ENCODE peak calls at places on chromosomes 13 and 19, in four cellular contexts. J is spleen, E is tibial artery, A is iPS DF 6.9. L is an unnamed sample. For H3K4me1, the result is how much of the 10 kb centered on the place peaks cover.

GRCh38 chr19:907183-907853 is 5.7 kb downstream of the R3HDM4 start:
- DNase-seq in J (peak), E (no peak), A (no peak), L (no peak)

GRCh38 chr13:26605845-26606244 is 48.4 kb downstream of the WASF3 start:
- DNase-seq in J (no peak), E (no peak), A (no peak), L (peak)

GRCh38 chr13:52845334-52845761 is 3.1 kb downstream of the PCDH8 start:
- DNase-seq in J (no peak), E (no peak), A (no peak), L (no peak)

GRCh38 chr13:26377038-26377437 is 123.1 kb downstream of the CDK8 start:
- DNase-seq in J (no peak), E (no peak), A (peak), L (peak)

GRCh38 chr13:91725646-91726045 is 327.2 kb downstream of the GPC5 start:
- DNase-seq in J (no peak), E (no peak), A (no peak), L (no peak)

GRCh38 chr13:51342706-51343105 is 3.2 kb downstream of the SERPINE3 start:
- DNase-seq in J (no peak), E (no peak), A (no peak), L (no peak)

GRCh38 chr19:34559045-34559444 is 77.5 kb downstream of the WTIP start:
- DNase-seq in J (no peak), E (no peak), A (no peak), L (no peak)

GRCh38 chr19:46630806-46631205 is 5.2 kb downstream of the GNG8 start:
- DNase-seq in J (no peak), E (no peak), A (no peak), L (peak)

GRCh38 chr19:1505012-1505411 is 7.8 kb downstream of the ADAMTSL5 start:
- DNase-seq in J (no peak), E (no peak), A (no peak), L (no peak)

GRCh38 chr19:9793051-9793591 is 24.6 kb upstream of the ZNF846 start:
- DNase-seq in J (no peak), E (no peak), A (no peak), L (peak)

GRCh38 chr13:24684600-24684998 is 4.4 kb downstream of the ATP12A start:
- DNase-seq in J (no peak), E (no peak), A (no peak), L (no peak)

GRCh38 chr13:40518481-40518882 is 148.0 kb downstream of the FOXO1 start:
- DNase-seq in J (no peak), E (no peak), A (no peak), L (no peak)

GRCh38 chr19:44588753-44589112 is 24.6 kb upstream of the IGSF23 start:
- DNase-seq in J (no peak), E (no peak), A (no peak), L (no peak)

GRCh38 chr13:29917573-29918091 is 67.2 kb upstream of the UBL3 start:
- DNase-seq in J (no peak), E (no peak), A (no peak), L (no peak)

GRCh38 chr19:40584007-40584406 is 7.3 kb downstream of the SHKBP1 start:
- DNase-seq in J (peak), E (no peak), A (no peak), L (no peak)

GRCh38 chr19:18478545-18479311 is 40.8 kb upstream of the ISYNA1 start:
- DNase-seq in J (peak), E (peak), A (no peak), L (peak)

GRCh38 chr13:83716121-83716520 is 166.2 kb downstream of the SLITRK1 start:
- DNase-seq in J (no peak), E (no peak), A (no peak), L (no peak)

GRCh38 chr13:24196593-24197197 is 36.2 kb downstream of the SPATA13 start:
- DNase-seq in J (no peak), E (no peak), A (no peak), L (no peak)

GRCh38 chr13:44710576-44710975 is 134.4 kb upstream of the TSC22D1 start:
- DNase-seq in J (no peak), E (no peak), A (no peak), L (no peak)

GRCh38 chr13:73635166-73635787 is 498.9 kb downstream of the KLF12 start:
- DNase-seq in J (no peak), E (no peak), A (no peak), L (no peak)

GRCh38 chr13:44368062-44368591 is 5.5 kb upstream of the SERP2 start:
- DNase-seq in J (no peak), E (no peak), A (no peak), L (no peak)

GRCh38 chr13:52838433-52839107 is 9.9 kb downstream of the PCDH8 start:
- DNase-seq in J (no peak), E (no peak), A (no peak), L (no peak)

GRCh38 chr19:48615145-48616040 is 517 bp upstream of the FAM83E start:
- DNase-seq in J (peak), E (peak), A (no peak), L (no peak)
- H3K4me1 ChIP-seq in J (under half), E (half or more), A (under half), L (under half)

GRCh38 chr19:4403005-4403761 is 743 bp downstream of the CHAF1A start:
- DNase-seq in J (no peak), E (no peak), A (no peak), L (no peak)
- H3K4me1 ChIP-seq in J (under half), E (under half), A (under half), L (under half)

GRCh38 chr19:4981681-4981958 is 12.7 kb downstream of the KDM4B start:
- DNase-seq in J (no peak), E (no peak), A (no peak), L (no peak)
- H3K4me1 ChIP-seq in J (half or more), E (half or more), A (under half), L (under half)

GRCh38 chr13:81597101-81597500 is 1256.2 kb upstream of the SPRY2 start:
- DNase-seq in J (no peak), E (no peak), A (no peak), L (no peak)

GRCh38 chr13:81596224-81596753 is 1255.4 kb upstream of the SPRY2 start:
- DNase-seq in J (no peak), E (no peak), A (no peak), L (no peak)

DNA sequence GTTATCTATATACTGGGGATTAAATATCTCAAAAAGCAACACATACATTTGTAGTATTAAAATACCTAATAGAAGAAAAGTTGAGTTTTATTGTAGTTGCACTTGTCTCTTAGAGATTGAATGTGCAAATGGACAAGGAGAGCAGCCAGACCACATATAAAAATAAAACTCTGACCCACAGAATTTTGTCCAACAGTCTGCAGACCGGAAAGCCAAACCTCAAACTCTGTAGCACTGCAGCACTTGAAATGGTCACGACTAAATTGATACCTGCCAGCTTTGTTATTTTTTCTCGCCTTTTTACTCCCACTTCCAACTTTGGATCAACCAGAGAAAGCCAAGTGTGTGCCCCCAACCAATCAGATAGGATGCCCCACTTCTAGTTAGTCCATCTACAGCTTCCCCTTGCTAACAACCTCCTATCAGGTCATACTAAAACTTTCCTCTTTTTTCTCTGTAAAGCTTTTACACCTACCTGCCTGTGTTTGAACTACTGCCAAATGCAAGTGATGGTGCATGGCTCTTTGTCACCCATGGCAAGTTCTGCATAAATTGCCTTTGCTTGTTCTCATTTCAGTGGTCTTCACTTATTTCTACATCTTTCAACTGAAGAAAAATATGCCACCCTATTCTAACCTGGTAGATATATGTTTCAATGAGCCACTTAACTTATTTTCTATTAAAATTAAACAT is 1250.7 kb upstream of the SPRY2 start:
- DNase-seq in J (no peak), E (no peak), A (no peak), L (no peak)
- H3K4me1 ChIP-seq in J (under half), E (under half), A (under half), L (under half)

DNA sequence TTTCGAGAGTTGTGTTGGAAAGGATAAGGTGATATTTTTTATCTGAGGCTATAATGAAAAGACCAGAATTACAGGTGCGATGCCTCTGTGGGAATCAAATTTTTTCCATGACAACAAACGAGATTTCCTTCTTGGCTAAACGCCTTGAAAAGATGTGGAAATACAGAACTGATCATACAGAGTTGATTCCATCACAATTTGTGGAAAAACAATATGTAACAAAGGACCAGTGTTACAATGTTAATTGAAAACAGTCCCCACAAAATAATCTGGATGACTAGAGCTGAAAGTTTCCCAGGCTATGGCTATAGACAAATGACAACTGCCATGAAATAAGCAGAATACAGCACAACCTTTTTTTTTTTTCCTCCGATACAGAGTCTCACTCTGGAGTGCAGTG is 628.9 kb downstream of the DIAPH3 start:
- DNase-seq in J (no peak), E (no peak), A (no peak), L (no peak)
- H3K4me1 ChIP-seq in J (under half), E (under half), A (under half), L (under half)

GRCh38 chr13:109428146-109428545 is 358.2 kb downstream of the IRS2 start:
- DNase-seq in J (no peak), E (no peak), A (no peak), L (no peak)

GRCh38 chr13:109427148-109427547 is 359.2 kb downstream of the IRS2 start:
- DNase-seq in J (no peak), E (no peak), A (no peak), L (no peak)

GRCh38 chr13:109427695-109428094 is 358.7 kb downstream of the IRS2 start:
- DNase-seq in J (no peak), E (no peak), A (no peak), L (no peak)

GRCh38 chr13:109426690-109426990 is 359.7 kb downstream of the IRS2 start:
- DNase-seq in J (no peak), E (no peak), A (no peak), L (no peak)

GRCh38 chr13:109425821-109426689 is 360.3 kb downstream of the IRS2 start:
- DNase-seq in J (no peak), E (no peak), A (no peak), L (no peak)
- H3K4me1 ChIP-seq in J (under half), E (under half), A (under half), L (under half)

GRCh38 chr13:49975826-49976225 is 21.0 kb upstream of the TRIM13 start:
- DNase-seq in J (no peak), E (no peak), A (no peak), L (no peak)
- H3K4me1 ChIP-seq in J (under half), E (under half), A (under half), L (under half)

GRCh38 chr19:38374332-38375097 is at the start of gene PSMD8:
- DNase-seq in J (peak), E (peak), A (peak), L (peak)

GRCh38 chr19:38375098-38375493 is 725 bp downstream of the PSMD8 start:
- DNase-seq in J (no peak), E (no peak), A (no peak), L (no peak)

GRCh38 chr19:38375748-38376147 is 1.4 kb downstream of the PSMD8 start:
- DNase-seq in J (no peak), E (no peak), A (no peak), L (no peak)

GRCh38 chr19:38376576-38376975 is 2.2 kb downstream of the PSMD8 start:
- DNase-seq in J (no peak), E (no peak), A (no peak), L (no peak)

DNA sequence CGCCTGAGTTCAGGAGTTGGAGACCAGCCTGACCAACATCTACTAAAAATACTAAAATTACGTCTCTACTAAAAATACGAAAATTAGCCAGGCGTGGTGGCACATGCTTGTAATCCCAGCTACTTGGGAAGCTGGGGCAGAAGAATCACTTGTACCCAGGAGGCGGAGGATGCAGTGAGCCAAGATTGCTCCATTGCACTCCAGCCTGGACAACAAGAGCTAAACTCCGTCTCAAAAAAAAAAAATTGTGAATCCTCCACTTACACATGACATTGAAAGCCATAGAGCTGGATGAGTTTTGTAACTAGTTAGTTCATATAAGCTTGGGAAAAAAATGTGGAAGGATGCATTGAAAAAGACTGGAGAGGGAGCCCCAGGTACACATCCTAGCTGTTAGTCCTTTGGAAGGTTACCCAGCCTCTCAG is 452 bp upstream of the PSMD8 start:
- DNase-seq in J (no peak), E (no peak), A (no peak), L (no peak)
- H3K4me1 ChIP-seq in J (under half), E (under half), A (under half), L (under half)

GRCh38 chr19:30215248-30215647 is 156.9 kb upstream of the ZNF536 start:
- DNase-seq in J (no peak), E (no peak), A (no peak), L (no peak)

GRCh38 chr19:30214651-30215051 is 157.5 kb upstream of the ZNF536 start:
- DNase-seq in J (no peak), E (no peak), A (no peak), L (no peak)

GRCh38 chr19:30216453-30216852 is 155.7 kb upstream of the ZNF536 start:
- DNase-seq in J (no peak), E (no peak), A (no peak), L (no peak)

GRCh38 chr19:30209617-30210600 is 162.3 kb upstream of the ZNF536 start:
- DNase-seq in J (no peak), E (no peak), A (no peak), L (no peak)

GRCh38 chr19:30212574-30212973 is 159.6 kb upstream of the ZNF536 start:
- DNase-seq in J (no peak), E (no peak), A (no peak), L (no peak)
- H3K4me1 ChIP-seq in J (under half), E (under half), A (under half), L (under half)

DNA sequence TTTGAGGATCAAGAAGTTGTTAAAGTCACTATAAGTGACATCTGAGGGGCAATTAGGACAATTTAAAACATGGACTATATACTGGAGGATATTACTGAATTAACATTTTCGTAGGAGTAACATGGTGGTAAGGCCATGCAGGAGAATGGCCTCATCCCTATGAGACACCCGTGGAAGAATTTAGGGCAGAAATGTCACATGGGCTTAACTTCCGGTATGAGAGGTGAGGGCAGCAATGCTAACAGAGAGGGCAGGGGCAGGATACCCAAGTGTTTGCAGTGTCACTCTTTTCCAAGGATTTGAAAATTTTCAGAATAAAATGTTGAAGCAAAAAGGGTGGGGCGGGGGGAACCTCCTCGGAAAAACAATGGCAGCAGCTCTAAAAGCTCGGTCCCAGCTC is 23.6 kb downstream of the RANBP3 start:
- DNase-seq in J (no peak), E (no peak), A (no peak), L (no peak)
- H3K4me1 ChIP-seq in J (half or more), E (half or more), A (under half), L (half or more)

L was measured in BE2C.